ENCODE peak calls at places on chromosome 10, in five cellular contexts. T is progenitor cell of endocrine pancreas, Z is GM13977, K is heart right ventricle, R is neural crest cell. X is an unnamed sample.

GRCh38 chr10:93062499-93063216 is 2.1 kb downstream of the CYP26C1 start:
- DNase-seq in T (no peak), Z (peak), K (peak), R (no peak), X (peak)

GRCh38 chr10:126504051-126504760 is 115.9 kb upstream of the ADAM12 start:
- DNase-seq in T (peak), Z (peak), K (no peak), R (peak), X (peak)

GRCh38 chr10:115827650-115828049 is 445.4 kb downstream of the GFRA1 start:
- DNase-seq in T (no peak), Z (no peak), K (no peak), R (no peak), X (no peak)

GRCh38 chr10:1417574-1417973 is 319.8 kb downstream of the ADARB2 start:
- DNase-seq in T (no peak), Z (no peak), K (no peak), R (no peak), X (no peak)

GRCh38 chr10:13526952-13527863 is 1.6 kb downstream of the BEND7 start:
- DNase-seq in T (no peak), Z (peak), K (no peak), R (no peak), X (no peak)

GRCh38 chr10:79159785-79160184 is 91.0 kb downstream of the ZMIZ1 start:
- DNase-seq in T (no peak), Z (no peak), K (peak), R (no peak), X (no peak)

GRCh38 chr10:73889014-73889413 is 14.7 kb upstream of the CAMK2G start:
- DNase-seq in T (no peak), Z (peak), K (peak), R (no peak), X (no peak)

GRCh38 chr10:60911216-60911615 is 32.8 kb downstream of the RHOBTB1 start:
- DNase-seq in T (no peak), Z (no peak), K (no peak), R (no peak), X (no peak)

GRCh38 chr10:66365686-66366085 is 560.1 kb upstream of the LRRTM3 start:
- DNase-seq in T (no peak), Z (no peak), K (no peak), R (no peak), X (no peak)

GRCh38 chr10:104293021-104293420 is 24.0 kb downstream of the GSTO2 start:
- DNase-seq in T (no peak), Z (no peak), K (no peak), R (no peak), X (no peak)

GRCh38 chr10:118114992-118115391 is 68.3 kb upstream of the RAB11FIP2 start:
- DNase-seq in T (no peak), Z (no peak), K (no peak), R (no peak), X (no peak)

GRCh38 chr10:86346169-86346793 is 20.3 kb downstream of the GRID1 start:
- DNase-seq in T (no peak), Z (no peak), K (no peak), R (no peak), X (no peak)

GRCh38 chr10:99941942-99942835 is 67.6 kb downstream of the DNMBP start:
- DNase-seq in T (no peak), Z (no peak), K (no peak), R (no peak), X (peak)

GRCh38 chr10:7819126-7819470 is 793 bp downstream of the TAF3 start:
- DNase-seq in T (no peak), Z (peak), K (no peak), R (peak), X (peak)

GRCh38 chr10:70337201-70337651 is 45.2 kb downstream of the LRRC20 start:
- DNase-seq in T (no peak), Z (no peak), K (no peak), R (no peak), X (no peak)

GRCh38 chr10:100037758-100038315 is 28.1 kb upstream of the DNMBP start:
- DNase-seq in T (no peak), Z (no peak), K (no peak), R (no peak), X (no peak)

GRCh38 chr10:72322030-72322279 is 32.8 kb downstream of the DNAJB12 start:
- DNase-seq in T (no peak), Z (no peak), K (no peak), R (no peak), X (no peak)

GRCh38 chr10:29783211-29783947 is 148.6 kb upstream of the SVIL start:
- DNase-seq in T (no peak), Z (no peak), K (no peak), R (no peak), X (no peak)

GRCh38 chr10:85635650-85636049 is 730.9 kb downstream of the GRID1 start:
- DNase-seq in T (no peak), Z (no peak), K (no peak), R (no peak), X (no peak)

GRCh38 chr10:98087309-98087708 is 47.1 kb upstream of the R3HCC1L start:
- DNase-seq in T (no peak), Z (no peak), K (no peak), R (no peak), X (no peak)

GRCh38 chr10:122054046-122055025 is 65.4 kb downstream of the TACC2 start:
- DNase-seq in T (no peak), Z (peak), K (peak), R (peak), X (peak)
- TF ChIP-seq CTCF in T (peak), Z (peak), K (peak), R (peak), X (peak)

GRCh38 chr10:95426482-95426881 is 134.7 kb downstream of the SORBS1 start:
- DNase-seq in T (no peak), Z (no peak), K (no peak), R (no peak), X (no peak)
- TF ChIP-seq CTCF in T (no peak), Z (no peak), K (no peak), R (no peak), X (no peak)

DNA sequence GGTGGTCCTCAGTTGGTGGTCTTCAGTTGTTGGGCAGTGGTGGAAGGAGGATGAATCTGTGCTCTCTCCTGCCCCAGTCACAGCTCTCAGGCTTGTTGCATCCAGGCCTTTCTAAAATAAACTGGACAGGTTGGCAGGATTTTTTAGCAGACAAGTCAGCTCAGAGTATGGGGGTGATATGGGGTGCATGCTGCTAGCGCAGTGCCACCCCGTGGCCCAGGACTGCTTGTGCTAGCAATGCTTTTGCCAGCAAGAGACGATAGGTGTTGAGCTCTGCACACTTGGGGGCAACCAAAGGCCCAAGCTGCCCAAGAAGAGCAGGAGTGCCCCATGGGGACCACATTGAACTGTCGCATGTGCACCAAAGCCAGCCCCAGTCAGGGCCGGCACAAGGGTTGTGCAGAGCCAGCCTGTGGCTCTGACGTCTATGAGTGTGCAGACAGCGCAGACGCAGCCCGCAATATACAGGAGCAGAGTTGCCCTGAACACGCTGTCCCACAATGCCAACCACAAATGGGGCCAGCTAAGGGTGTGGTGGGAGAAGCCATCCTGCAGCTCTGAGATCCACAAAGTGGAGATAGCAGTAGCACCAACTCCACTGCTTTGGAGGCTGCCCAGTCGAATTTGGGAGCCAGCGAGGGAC is 49.8 kb upstream of the PDSS1 start:
- DNase-seq in T (no peak), Z (no peak), K (no peak), R (no peak), X (no peak)
- TF ChIP-seq CTCF in T (no peak), Z (peak), K (no peak), R (no peak), X (no peak)

GRCh38 chr10:129253551-129254179 is 213.4 kb upstream of the MGMT start:
- DNase-seq in T (no peak), Z (no peak), K (no peak), R (no peak), X (no peak)
- TF ChIP-seq CTCF in T (no peak), Z (no peak), K (no peak), R (no peak), X (no peak)

GRCh38 chr10:20674870-20675385 is 222.2 kb downstream of the NEBL start:
- DNase-seq in T (no peak), Z (no peak), K (no peak), R (no peak), X (no peak)
- TF ChIP-seq CTCF in T (no peak), Z (no peak), K (no peak), R (no peak), X (no peak)

GRCh38 chr10:112140110-112140755 is 43.3 kb downstream of the GPAM start:
- DNase-seq in T (peak), Z (peak), K (peak), R (peak), X (peak)

GRCh38 chr10:112139176-112139575 is 44.4 kb downstream of the GPAM start:
- DNase-seq in T (no peak), Z (no peak), K (no peak), R (no peak), X (no peak)

GRCh38 chr10:112143420-112143819 is 40.1 kb downstream of the GPAM start:
- DNase-seq in T (no peak), Z (no peak), K (no peak), R (no peak), X (no peak)

GRCh38 chr10:112137381-112137987 is 46.1 kb downstream of the GPAM start:
- DNase-seq in T (peak), Z (peak), K (peak), R (peak), X (peak)

DNA sequence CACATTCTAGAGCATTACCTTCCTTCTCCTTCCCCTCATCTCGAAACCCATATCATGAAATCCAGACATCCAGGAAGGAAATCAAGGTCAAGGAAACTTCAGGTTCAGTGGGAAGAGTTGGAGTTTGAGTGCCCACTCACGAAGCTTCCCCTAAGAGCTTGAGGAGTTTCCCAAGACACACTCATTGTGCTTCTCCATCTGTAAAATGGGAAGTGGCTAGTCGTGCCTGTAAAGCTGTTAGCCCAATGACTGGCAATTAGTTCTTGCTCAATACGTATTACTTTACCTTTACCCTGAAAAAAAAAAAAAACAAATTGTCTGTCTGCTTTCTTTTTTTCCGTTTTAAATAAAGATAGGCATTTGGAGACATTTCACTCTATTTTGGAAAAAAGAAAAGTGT is 42.3 kb downstream of the GPAM start:
- DNase-seq in T (no peak), Z (no peak), K (no peak), R (no peak), X (no peak)
- TF ChIP-seq CTCF in T (no peak), Z (no peak), K (no peak), R (no peak), X (no peak)